ENCODE peak calls at places on chromosomes 6 and 20, in seven cellular contexts. Y is NAMALWA; F is GM10248; A is DMS153; R is LoVo; Q is mesenchymal stem cell; N is activated gamma-delta T cell treated with anti-CD3 and anti-CD28 coated beads, Interleukin-2, amount 50 U/mL, for 16 hours. C is an unnamed sample.
A peak's percentile ranks its signal among the peaks of the same experiment; 100 is the strongest.

GRCh38 chr6:166946125-166946524 is 10.2 kb downstream of the RNASET2 start:
- DNase-seq in Y (no peak), F (no peak), A (no peak), R (no peak), Q (no peak), N (no peak), C (no peak)

GRCh38 chr6:127100510-127101140 is 17.8 kb upstream of the RSPO3 start:
- DNase-seq in Y (peak; percentile 25), F (no peak), A (no peak), R (no peak), Q (peak; percentile 46), N (no peak), C (no peak)

GRCh38 chr6:138590796-138591709 is 91.8 kb upstream of the NHSL1 start:
- DNase-seq in Y (peak; percentile 75), F (peak; percentile 64), A (peak; percentile 36), R (peak; percentile 79), Q (peak; percentile 86), N (peak; percentile 7), C (peak; percentile 64)

GRCh38 chr6:170393807-170394399 is 87.3 kb downstream of the FAM120B start:
- DNase-seq in Y (no peak), F (no peak), A (no peak), R (no peak), Q (no peak), N (peak; percentile 14), C (no peak)

GRCh38 chr6:43269273-43270007 is 26.2 kb downstream of the TTBK1 start:
- DNase-seq in Y (peak; percentile 51), F (no peak), A (no peak), R (no peak), Q (peak; percentile 10), N (no peak), C (peak; percentile 40)

GRCh38 chr20:58965270-58966064 is 15.6 kb upstream of the NELFCD start:
- DNase-seq in Y (no peak), F (no peak), A (no peak), R (no peak), Q (no peak), N (no peak), C (no peak)

GRCh38 chr20:38834868-38835267 is 29.4 kb downstream of the PPP1R16B start:
- DNase-seq in Y (no peak), F (no peak), A (no peak), R (no peak), Q (no peak), N (no peak), C (no peak)

GRCh38 chr6:89675949-89676753 is 37.6 kb upstream of the LYRM2 start:
- DNase-seq in Y (no peak), F (no peak), A (no peak), R (no peak), Q (peak; percentile 23), N (no peak), C (no peak)

GRCh38 chr6:134878136-134878535 is 71.8 kb downstream of the ALDH8A1 start:
- DNase-seq in Y (no peak), F (no peak), A (no peak), R (no peak), Q (no peak), N (no peak), C (no peak)

GRCh38 chr20:3521852-3522740 is 51.3 kb downstream of the ATRN start:
- DNase-seq in Y (no peak), F (no peak), A (no peak), R (no peak), Q (no peak), N (no peak), C (no peak)

GRCh38 chr20:51322164-51322707 is 220.3 kb downstream of the NFATC2 start:
- DNase-seq in Y (no peak), F (no peak), A (no peak), R (no peak), Q (no peak), N (no peak), C (no peak)

GRCh38 chr20:51493346-51493791 is 49.1 kb downstream of the NFATC2 start:
- DNase-seq in Y (no peak), F (no peak), A (no peak), R (no peak), Q (no peak), N (no peak), C (no peak)

GRCh38 chr20:53163486-53163885 is 191.3 kb downstream of the TSHZ2 start:
- DNase-seq in Y (no peak), F (no peak), A (no peak), R (no peak), Q (no peak), N (no peak), C (no peak)

GRCh38 chr20:3398681-3399252 is 8.7 kb downstream of the DNAAF9 start:
- DNase-seq in Y (no peak), F (no peak), A (no peak), R (no peak), Q (peak; percentile 53), N (no peak), C (no peak)

GRCh38 chr6:10403385-10404106 is 11.3 kb downstream of the TFAP2A start:
- DNase-seq in Y (no peak), F (peak; percentile 6), A (no peak), R (peak; percentile 89), Q (peak; percentile 75), N (no peak), C (no peak)

GRCh38 chr6:42727084-42727601 is 4.7 kb upstream of the PRPH2 start:
- DNase-seq in Y (no peak), F (peak; percentile 35), A (peak; percentile 8), R (no peak), Q (no peak), N (no peak), C (peak; percentile 90)

GRCh38 chr6:125314019-125314581 is 12.3 kb upstream of the HDDC2 start:
- DNase-seq in Y (peak; percentile 85), F (peak; percentile 41), A (peak; percentile 51), R (peak; percentile 58), Q (peak; percentile 70), N (peak; percentile 7), C (peak; percentile 72)

GRCh38 chr20:48209102-48209501 is 423.8 kb upstream of the SULF2 start:
- DNase-seq in Y (no peak), F (no peak), A (no peak), R (no peak), Q (no peak), N (no peak), C (peak; percentile 76)

GRCh38 chr6:54935739-54936138 is 89.2 kb downstream of the FAM83B start:
- DNase-seq in Y (no peak), F (no peak), A (no peak), R (peak; percentile 74), Q (peak; percentile 39), N (no peak), C (no peak)

GRCh38 chr6:28922004-28922840 is 1.6 kb downstream of the TRIM27 start:
- DNase-seq in Y (no peak), F (no peak), A (peak; percentile 36), R (peak; percentile 84), Q (peak; percentile 51), N (no peak), C (no peak)

GRCh38 chr6:684831-685636 is 7.9 kb downstream of the EXOC2 start:
- DNase-seq in Y (no peak), F (peak; percentile 69), A (no peak), R (no peak), Q (peak; percentile 76), N (no peak), C (no peak)

GRCh38 chr6:34506718-34507117 is 40.8 kb downstream of the PACSIN1 start:
- DNase-seq in Y (no peak), F (no peak), A (no peak), R (no peak), Q (no peak), N (no peak), C (no peak)

GRCh38 chr6:149961728-149962425 is 1.9 kb upstream of the ULBP1 start:
- DNase-seq in Y (peak; percentile 80), F (no peak), A (no peak), R (peak; percentile 16), Q (no peak), N (no peak), C (no peak)

GRCh38 chr6:97449437-97449966 is 166.5 kb upstream of the MMS22L start:
- DNase-seq in Y (no peak), F (no peak), A (no peak), R (no peak), Q (no peak), N (no peak), C (no peak)

GRCh38 chr20:32436968-32437367 is 78.8 kb downstream of the ASXL1 start:
- DNase-seq in Y (no peak), F (no peak), A (no peak), R (no peak), Q (no peak), N (no peak), C (no peak)

GRCh38 chr20:37303637-37304036 is 14.2 kb downstream of the MANBAL start:
- DNase-seq in Y (no peak), F (no peak), A (peak; percentile 45), R (no peak), Q (no peak), N (no peak), C (no peak)

GRCh38 chr6:2733324-2733723 is 17.4 kb downstream of the MYLK4 start:
- DNase-seq in Y (peak; percentile 97), F (peak; percentile 79), A (no peak), R (no peak), Q (no peak), N (no peak), C (no peak)

GRCh38 chr6:21749754-21750153 is 156.2 kb downstream of the SOX4 start:
- DNase-seq in Y (no peak), F (no peak), A (peak; percentile 78), R (no peak), Q (no peak), N (no peak), C (peak; percentile 74)

GRCh38 chr6:170207586-170207985 is 83.3 kb downstream of the DLL1 start:
- DNase-seq in Y (no peak), F (no peak), A (no peak), R (no peak), Q (no peak), N (no peak), C (no peak)

GRCh38 chr6:127768745-127769144 is 132.1 kb downstream of the THEMIS start:
- DNase-seq in Y (no peak), F (no peak), A (no peak), R (no peak), Q (no peak), N (no peak), C (no peak)

GRCh38 chr6:159769470-159769869 is 7.6 kb downstream of the ACAT2 start:
- DNase-seq in Y (no peak), F (no peak), A (no peak), R (no peak), Q (no peak), N (no peak), C (no peak)

GRCh38 chr20:56839791-56840190 is 210.7 kb downstream of the TFAP2C start:
- DNase-seq in Y (no peak), F (no peak), A (no peak), R (no peak), Q (no peak), N (no peak), C (no peak)

GRCh38 chr6:40550096-40550731 is 37.0 kb downstream of the LRFN2 start:
- DNase-seq in Y (peak; percentile 73), F (peak; percentile 51), A (no peak), R (peak; percentile 19), Q (peak; percentile 57), N (no peak), C (no peak)

GRCh38 chr6:112018619-112019416 is 35.1 kb upstream of the CCN6 start:
- DNase-seq in Y (no peak), F (no peak), A (no peak), R (peak; percentile 54), Q (peak; percentile 42), N (no peak), C (no peak)

GRCh38 chr6:97440590-97441176 is 157.7 kb upstream of the MMS22L start:
- DNase-seq in Y (peak; percentile 59), F (no peak), A (peak; percentile 61), R (peak; percentile 2), Q (peak; percentile 16), N (no peak), C (peak; percentile 61)

GRCh38 chr6:41713161-41713649 is 22.2 kb downstream of the TFEB start:
- DNase-seq in Y (no peak), F (no peak), A (peak; percentile 11), R (no peak), Q (no peak), N (no peak), C (no peak)

GRCh38 chr20:49871391-49871948 is 43.9 kb downstream of the SPATA2 start:
- DNase-seq in Y (no peak), F (no peak), A (no peak), R (no peak), Q (no peak), N (no peak), C (no peak)

GRCh38 chr20:49477200-49477599 is 5.3 kb downstream of the KCNB1 start:
- DNase-seq in Y (no peak), F (no peak), A (no peak), R (no peak), Q (no peak), N (no peak), C (no peak)